ENCODE peak calls at places on chromosomes 16 and 17, in five cellular contexts. V, K, C, B and E are unnamed samples.

GRCh38 chr17:53655591-53655990 is 167.1 kb upstream of the KIF2B start:
- DNase-seq in V (no peak), K (no peak), C (peak), B (no peak), E (peak)

GRCh38 chr17:20218231-20218630 is 209.1 kb downstream of the SPECC1 start:
- DNase-seq in V (no peak), K (no peak), C (no peak), B (no peak), E (no peak)

GRCh38 chr16:30353438-30354129 is 1.5 kb downstream of the CD2BP2 start:
- DNase-seq in V (no peak), K (no peak), C (no peak), B (no peak), E (no peak)

GRCh38 chr17:20116683-20117309 is 107.6 kb downstream of the SPECC1 start:
- DNase-seq in V (no peak), K (peak), C (peak), B (peak), E (peak)

GRCh38 chr17:15171433-15172047 is 93.6 kb downstream of the PMP22 start:
- DNase-seq in V (peak), K (peak), C (peak), B (peak), E (peak)

GRCh38 chr17:37506678-37507077 is 17.0 kb downstream of the DUSP14 start:
- DNase-seq in V (peak), K (peak), C (peak), B (no peak), E (peak)

GRCh38 chr16:88940196-88941050 is 36.6 kb downstream of the CBFA2T3 start:
- DNase-seq in V (peak), K (peak), C (no peak), B (no peak), E (no peak)

GRCh38 chr17:15651583-15652110 is 32.1 kb upstream of the FBXW10B start:
- DNase-seq in V (peak), K (peak), C (peak), B (peak), E (peak)

GRCh38 chr16:66741131-66741900 is 10.1 kb downstream of the DYNC1LI2 start:
- DNase-seq in V (peak), K (no peak), C (peak), B (peak), E (peak)

GRCh38 chr17:38925263-38925995 is at the start of gene LASP1NB:
- DNase-seq in V (peak), K (no peak), C (peak), B (no peak), E (no peak)

GRCh38 chr16:54921229-54921824 is 9.3 kb upstream of the IRX5 start:
- DNase-seq in V (no peak), K (peak), C (no peak), B (no peak), E (peak)

GRCh38 chr17:68462381-68463210 is 5.3 kb upstream of the WIPI1 start:
- DNase-seq in V (no peak), K (peak), C (peak), B (peak), E (peak)

GRCh38 chr16:69364088-69364487 is 12.5 kb upstream of the TMED6 start:
- DNase-seq in V (no peak), K (no peak), C (no peak), B (no peak), E (no peak)

GRCh38 chr17:9028171-9028570 is 6.9 kb downstream of the NTN1 start:
- DNase-seq in V (no peak), K (no peak), C (no peak), B (no peak), E (no peak)

GRCh38 chr17:32954477-32954876 is 26.5 kb downstream of the TMEM98 start:
- DNase-seq in V (no peak), K (no peak), C (no peak), B (no peak), E (no peak)

GRCh38 chr17:81898029-81898866 is 3.8 kb upstream of the NPB start:
- DNase-seq in V (no peak), K (no peak), C (peak), B (peak), E (peak)

GRCh38 chr17:83136931-83137330 is 57.5 kb downstream of the METRNL start:
- DNase-seq in V (no peak), K (no peak), C (no peak), B (no peak), E (no peak)

GRCh38 chr17:4711671-4712111 is 1.3 kb downstream of the ARRB2 start:
- DNase-seq in V (no peak), K (peak), C (no peak), B (no peak), E (no peak)

GRCh38 chr16:2482181-2483107 is 7.5 kb downstream of the TBC1D24 start:
- DNase-seq in V (peak), K (no peak), C (no peak), B (peak), E (peak)

GRCh38 chr16:87881327-87882200 is 12.3 kb upstream of the SLC7A5 start:
- DNase-seq in V (no peak), K (no peak), C (no peak), B (no peak), E (peak)

GRCh38 chr17:17315142-17315821 is 12.1 kb downstream of the NT5M start:
- DNase-seq in V (no peak), K (no peak), C (peak), B (no peak), E (no peak)

GRCh38 chr17:83030432-83030831 is 49.0 kb upstream of the METRNL start:
- DNase-seq in V (no peak), K (no peak), C (no peak), B (no peak), E (no peak)